ENCODE peak calls at places on chromosomes 16 and 17, in ten cellular contexts. P, H, Q, W, A, U, J, C, R and Y are unnamed samples.

GRCh38 chr16:87578531-87578930 is 23.8 kb upstream of the JPH3 start:
- DNase-seq in P (no peak), H (no peak), Q (no peak), W (no peak), A (no peak), U (no peak), J (no peak), C (no peak), R (no peak), Y (no peak)

GRCh38 chr17:80912451-80912850 is 79.2 kb upstream of the CHMP6 start:
- DNase-seq in P (no peak), H (no peak), Q (no peak), W (no peak), A (no peak), U (no peak), J (no peak), C (no peak), R (no peak), Y (no peak)

GRCh38 chr16:57727610-57728009 is 8.0 kb upstream of the KATNB1 start:
- DNase-seq in P (no peak), H (no peak), Q (no peak), W (no peak), A (no peak), U (no peak), J (no peak), C (no peak), R (no peak), Y (no peak)

GRCh38 chr17:70119961-70120360 is 44.9 kb downstream of the KCNJ16 start:
- DNase-seq in P (no peak), H (no peak), Q (peak), W (no peak), A (peak), U (no peak), J (peak), C (no peak), R (peak), Y (no peak)

GRCh38 chr17:42067371-42068180 is 17.2 kb upstream of the C17orf113 start:
- DNase-seq in P (peak), H (peak), Q (peak), W (peak), A (peak), U (no peak), J (peak), C (peak), R (peak), Y (peak)

GRCh38 chr16:57082664-57083063 is 9.7 kb upstream of the CPNE2 start:
- DNase-seq in P (no peak), H (no peak), Q (no peak), W (no peak), A (no peak), U (no peak), J (no peak), C (no peak), R (no peak), Y (no peak)

GRCh38 chr17:47946929-47947397 is 5.6 kb downstream of the PNPO start:
- DNase-seq in P (peak), H (peak), Q (peak), W (peak), A (peak), U (no peak), J (peak), C (peak), R (peak), Y (peak)

GRCh38 chr17:7218774-7219173 is 862 bp downstream of the DLG4 start:
- DNase-seq in P (no peak), H (no peak), Q (no peak), W (no peak), A (no peak), U (no peak), J (no peak), C (no peak), R (no peak), Y (no peak)

GRCh38 chr17:41848788-41849187 is 11.2 kb downstream of the KLHL10 start:
- DNase-seq in P (no peak), H (no peak), Q (peak), W (peak), A (no peak), U (no peak), J (peak), C (no peak), R (no peak), Y (no peak)

GRCh38 chr17:61402978-61403845 is 3.6 kb downstream of the TBX2 start:
- DNase-seq in P (no peak), H (no peak), Q (peak), W (peak), A (no peak), U (no peak), J (peak), C (no peak), R (no peak), Y (no peak)

GRCh38 chr17:27810902-27811557 is 10.7 kb upstream of the NOS2 start:
- DNase-seq in P (no peak), H (no peak), Q (peak), W (no peak), A (peak), U (no peak), J (peak), C (no peak), R (peak), Y (no peak)

GRCh38 chr17:41678411-41678906 is 10.2 kb upstream of the EIF1 start:
- DNase-seq in P (no peak), H (no peak), Q (no peak), W (peak), A (peak), U (no peak), J (peak), C (no peak), R (peak), Y (no peak)

GRCh38 chr17:57915980-57916757 is 39.0 kb downstream of the CUEDC1 start:
- DNase-seq in P (no peak), H (no peak), Q (peak), W (no peak), A (no peak), U (no peak), J (no peak), C (no peak), R (no peak), Y (no peak)

GRCh38 chr17:31389673-31390381 is 1.6 kb upstream of the RAB11FIP4 start:
- DNase-seq in P (no peak), H (no peak), Q (no peak), W (no peak), A (no peak), U (no peak), J (no peak), C (no peak), R (no peak), Y (no peak)

GRCh38 chr17:8063761-8064589 is 23.5 kb downstream of the ALOX12B start:
- DNase-seq in P (no peak), H (no peak), Q (no peak), W (no peak), A (no peak), U (no peak), J (no peak), C (no peak), R (no peak), Y (no peak)

GRCh38 chr16:15808071-15808470 is 48.8 kb downstream of the MYH11 start:
- DNase-seq in P (no peak), H (no peak), Q (no peak), W (no peak), A (no peak), U (no peak), J (no peak), C (no peak), R (no peak), Y (no peak)

GRCh38 chr17:4505187-4505586 is 6.5 kb downstream of the SPNS2 start:
- DNase-seq in P (no peak), H (no peak), Q (no peak), W (no peak), A (peak), U (no peak), J (no peak), C (no peak), R (peak), Y (no peak)

GRCh38 chr16:9854665-9855064 is 327.6 kb downstream of the GRIN2A start:
- DNase-seq in P (no peak), H (no peak), Q (peak), W (peak), A (peak), U (no peak), J (peak), C (no peak), R (no peak), Y (no peak)

GRCh38 chr17:19002191-19002590 is 2.4 kb downstream of the FAM83G start:
- DNase-seq in P (no peak), H (no peak), Q (peak), W (no peak), A (peak), U (no peak), J (no peak), C (no peak), R (no peak), Y (no peak)

GRCh38 chr17:81703747-81704654 is 834 bp downstream of the MRPL12 start:
- DNase-seq in P (no peak), H (no peak), Q (peak), W (peak), A (no peak), U (no peak), J (no peak), C (no peak), R (no peak), Y (no peak)

GRCh38 chr17:38868095-38868967 is 1.5 kb upstream of the LASP1 start:
- DNase-seq in P (no peak), H (no peak), Q (peak), W (peak), A (peak), U (no peak), J (peak), C (peak), R (peak), Y (no peak)
- H3K4me3 ChIP-seq in P (peak), H (peak), Q (peak), W (peak), A (peak), U (peak), J (peak), C (peak), R (peak), Y (peak)

GRCh38 chr17:43759836-43760235 is 1.2 kb upstream of the SOST start:
- DNase-seq in P (no peak), H (no peak), Q (no peak), W (no peak), A (peak), U (no peak), J (no peak), C (no peak), R (no peak), Y (no peak)
- H3K4me3 ChIP-seq in P (no peak), H (no peak), Q (no peak), W (no peak), A (no peak), U (no peak), J (no peak), C (no peak), R (no peak), Y (no peak)

GRCh38 chr17:32664936-32665583 is 178.3 kb downstream of the CDK5R1 start:
- DNase-seq in P (no peak), H (no peak), Q (no peak), W (no peak), A (no peak), U (no peak), J (peak), C (no peak), R (no peak), Y (no peak)
- H3K4me3 ChIP-seq in P (no peak), H (no peak), Q (no peak), W (no peak), A (no peak), U (no peak), J (no peak), C (no peak), R (no peak), Y (no peak)

GRCh38 chr17:49505854-49506253 is 10.8 kb downstream of the NGFR start:
- DNase-seq in P (no peak), H (no peak), Q (no peak), W (no peak), A (no peak), U (no peak), J (no peak), C (no peak), R (no peak), Y (no peak)
- H3K4me3 ChIP-seq in P (no peak), H (no peak), Q (no peak), W (no peak), A (no peak), U (no peak), J (no peak), C (no peak), R (no peak), Y (no peak)

DNA sequence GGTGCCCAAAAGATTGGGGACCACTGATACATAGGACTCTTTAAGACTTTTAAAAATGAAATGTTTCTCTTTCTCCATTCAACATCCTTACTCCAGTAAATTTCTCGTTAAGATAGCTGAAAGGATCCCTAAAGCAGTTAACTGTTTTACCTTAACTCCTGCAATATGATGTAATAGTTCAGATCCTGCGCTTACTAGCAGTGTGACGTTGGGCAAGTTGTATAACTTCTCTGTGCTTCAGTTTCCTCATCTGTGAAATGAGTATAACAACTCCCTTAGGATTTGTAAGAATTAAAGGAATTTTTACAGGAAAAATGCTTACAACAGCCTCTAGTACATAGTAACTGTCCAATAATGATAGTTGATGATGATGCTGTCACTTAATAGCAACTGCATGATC is 158.9 kb downstream of the TANC2 start:
- DNase-seq in P (no peak), H (no peak), Q (no peak), W (no peak), A (no peak), U (no peak), J (no peak), C (no peak), R (peak), Y (no peak)
- H3K4me3 ChIP-seq in P (no peak), H (no peak), Q (no peak), W (no peak), A (no peak), U (no peak), J (no peak), C (no peak), R (no peak), Y (no peak)

GRCh38 chr17:77449908-77450741 is 309.4 kb downstream of the SEC14L1 start:
- DNase-seq in P (no peak), H (no peak), Q (peak), W (peak), A (peak), U (no peak), J (peak), C (peak), R (no peak), Y (no peak)
- H3K4me3 ChIP-seq in P (peak), H (peak), Q (peak), W (peak), A (peak), U (peak), J (peak), C (no peak), R (peak), Y (peak)

DNA sequence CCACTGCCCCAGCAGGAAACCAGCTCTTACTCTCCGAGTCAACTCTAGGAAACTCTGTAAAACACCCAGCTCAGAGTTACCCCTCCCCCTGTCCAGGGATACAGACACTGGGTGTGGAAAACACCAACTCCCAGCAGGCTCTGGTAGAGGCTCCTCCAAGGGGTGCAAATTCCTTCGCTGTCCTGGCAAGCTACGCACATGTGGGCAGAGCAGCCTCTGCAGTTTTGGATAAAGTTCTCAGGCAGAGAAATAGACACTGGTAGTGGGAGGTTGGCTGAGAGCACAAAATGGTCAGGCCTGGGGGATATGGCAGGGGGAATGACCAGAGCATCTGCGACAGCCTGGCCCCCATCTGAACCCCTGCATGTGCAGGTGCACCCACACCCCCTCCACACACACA is 146.9 kb upstream of the SDK2 start:
- DNase-seq in P (no peak), H (no peak), Q (no peak), W (no peak), A (no peak), U (no peak), J (no peak), C (no peak), R (no peak), Y (no peak)
- H3K4me3 ChIP-seq in P (no peak), H (no peak), Q (no peak), W (no peak), A (no peak), U (no peak), J (no peak), C (no peak), R (no peak), Y (no peak)

GRCh38 chr17:17749025-17749772 is 67.9 kb downstream of the RAI1 start:
- DNase-seq in P (no peak), H (no peak), Q (no peak), W (no peak), A (no peak), U (no peak), J (peak), C (no peak), R (no peak), Y (no peak)
- H3K4me3 ChIP-seq in P (no peak), H (no peak), Q (no peak), W (no peak), A (no peak), U (no peak), J (no peak), C (no peak), R (no peak), Y (no peak)

DNA sequence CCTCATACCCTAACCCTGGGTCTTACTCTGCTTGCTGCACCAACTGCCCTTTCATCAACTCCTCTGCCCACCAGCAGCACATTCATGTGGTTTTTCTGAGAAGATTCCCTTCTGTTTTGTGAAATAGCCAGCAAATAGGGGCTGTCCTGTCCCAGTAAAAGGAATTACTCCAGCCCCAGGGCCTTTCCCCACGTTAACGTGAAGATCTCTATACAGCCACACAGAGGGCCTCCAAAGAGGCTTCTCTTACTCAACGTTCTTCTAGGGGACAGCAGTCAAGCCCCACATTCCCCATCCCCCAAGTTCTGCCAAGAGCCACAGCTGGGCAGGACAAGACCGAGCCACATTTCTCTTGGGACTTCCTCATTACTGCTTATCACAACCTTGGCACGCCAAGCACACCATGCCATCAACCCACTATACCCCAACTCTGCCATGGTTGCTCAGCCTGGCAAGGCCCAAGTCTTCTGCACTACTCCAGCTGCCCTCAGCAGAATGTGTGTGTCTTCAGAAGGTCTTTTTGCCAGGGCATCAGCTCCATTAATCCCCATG is 18.7 kb upstream of the CCL2 start:
- DNase-seq in P (no peak), H (no peak), Q (no peak), W (no peak), A (no peak), U (no peak), J (no peak), C (no peak), R (no peak), Y (no peak)
- H3K4me3 ChIP-seq in P (no peak), H (no peak), Q (no peak), W (no peak), A (no peak), U (no peak), J (no peak), C (no peak), R (no peak), Y (no peak)